ENCODE peak calls at places on chromosomes 3 and 15, in eight cellular contexts. Z is A549, C is heart left ventricle, W is tibial artery, A is upper lobe of right lung, G is PC-9, K is Panc1, L is right lobe of liver. V is an unnamed sample.

GRCh38 chr3:45593708-45594601 is 596 bp upstream of the LIMD1 start:
- DNase-seq in A (peak; percentile 90), C (peak; percentile 82), K (no peak), L (peak; percentile 85), W (peak; percentile 50), G (peak; percentile 51), Z (peak; percentile 56), V (peak; percentile 81)

GRCh38 chr15:71237456-71238188 is 122.4 kb downstream of the THSD4 start:
- DNase-seq in Z (peak; percentile 97), G (peak; percentile 77), W (no peak), K (peak; percentile 95), L (peak; percentile 65), C (peak; percentile 93), A (no peak), V (peak; percentile 83)

GRCh38 chr3:42025388-42026138 is 63.7 kb upstream of the ULK4 start:
- DNase-seq in W (peak; percentile 97), C (peak; percentile 96), Z (peak; percentile 54), K (no peak), L (peak; percentile 77), G (no peak), A (peak; percentile 85), V (peak; percentile 91)

GRCh38 chr3:133821767-133822638 is 16.4 kb downstream of the SRPRB start:
- DNase-seq in L (peak; percentile 73), C (peak; percentile 89), Z (no peak), W (peak; percentile 54), A (no peak), K (peak; percentile 91), G (no peak), V (peak; percentile 78)

GRCh38 chr15:70112018-70112395 is 14.3 kb upstream of the TLE3 start:
- DNase-seq in W (no peak), C (no peak), K (no peak), A (no peak), G (no peak), Z (no peak), L (no peak), V (no peak)

GRCh38 chr3:42601898-42602581 is 1.6 kb downstream of the NKTR start:
- DNase-seq in W (no peak), L (no peak), C (no peak), K (no peak), G (peak; percentile 55), A (no peak), Z (no peak), V (no peak)

GRCh38 chr3:88385090-88385489 is 235.3 kb downstream of the C3orf38 start:
- DNase-seq in W (no peak), C (no peak), Z (no peak), A (no peak), K (no peak), G (no peak), L (no peak), V (no peak)

GRCh38 chr3:67006460-67006859 is 8.4 kb downstream of the KBTBD8 start:
- DNase-seq in C (no peak), L (no peak), G (no peak), K (no peak), A (no peak), W (no peak), Z (no peak), V (no peak)

GRCh38 chr3:175606650-175607318 is 747.6 kb downstream of the NAALADL2 start:
- DNase-seq in G (no peak), C (no peak), A (no peak), W (no peak), K (no peak), Z (no peak), L (no peak), V (no peak)

GRCh38 chr3:42179110-42179725 is 86.8 kb downstream of the CCK start:
- DNase-seq in Z (peak; percentile 66), L (no peak), G (peak; percentile 94), K (peak; percentile 13), C (peak; percentile 50), W (peak; percentile 63), A (no peak), V (no peak)

GRCh38 chr15:46280753-46281521 is 646.1 kb downstream of the SQOR start:
- DNase-seq in A (no peak), K (no peak), Z (no peak), L (no peak), C (no peak), W (no peak), G (no peak), V (no peak)

GRCh38 chr3:174216948-174217718 is 642.0 kb upstream of the NAALADL2 start:
- DNase-seq in Z (no peak), K (no peak), L (no peak), G (no peak), A (no peak), C (no peak), W (no peak), V (no peak)

GRCh38 chr3:121648219-121648958 is 12.3 kb downstream of the HCLS1 start:
- DNase-seq in C (peak; percentile 57), G (no peak), A (no peak), K (no peak), L (no peak), W (no peak), Z (no peak), V (no peak)

GRCh38 chr15:75891895-75892294 is 11.8 kb upstream of the FBXO22 start:
- DNase-seq in Z (no peak), G (no peak), A (no peak), K (no peak), L (no peak), W (no peak), C (no peak), V (no peak)

GRCh38 chr3:77169844-77170243 is 129.9 kb downstream of the ROBO2 start:
- DNase-seq in L (no peak), C (no peak), A (no peak), W (no peak), G (no peak), K (no peak), Z (no peak), V (no peak)

GRCh38 chr3:17431004-17431403 is 311.4 kb downstream of the TBC1D5 start:
- DNase-seq in C (no peak), K (peak; percentile 7), L (no peak), W (no peak), G (no peak), Z (peak; percentile 20), A (no peak), V (no peak)

GRCh38 chr3:159726231-159726964 is 262.2 kb upstream of the IL12A start:
- DNase-seq in Z (no peak), K (no peak), W (no peak), L (no peak), G (peak; percentile 91), C (no peak), A (no peak), V (no peak)

GRCh38 chr3:125141596-125142417 is 70.7 kb downstream of the SLC12A8 start:
- DNase-seq in L (peak; percentile 73), K (no peak), Z (no peak), G (no peak), A (peak; percentile 85), C (peak; percentile 84), W (peak; percentile 56), V (peak; percentile 83)

GRCh38 chr3:40490916-40491315 is 14.0 kb downstream of the ZNF619 start:
- DNase-seq in Z (no peak), G (no peak), W (no peak), C (no peak), K (no peak), L (no peak), A (no peak), V (no peak)

GRCh38 chr3:61699622-61700021 is 138.3 kb downstream of the PTPRG start:
- DNase-seq in L (no peak), K (no peak), A (no peak), W (no peak), G (no peak), C (no peak), Z (no peak), V (no peak)

GRCh38 chr3:48684480-48685143 is 1.1 kb downstream of the NCKIPSD start:
- DNase-seq in L (no peak), G (no peak), Z (no peak), A (no peak), K (no peak), W (no peak), C (peak; percentile 67), V (peak; percentile 68)

GRCh38 chr3:114025451-114025850 is 30.9 kb downstream of the CCDC191 start:
- DNase-seq in Z (no peak), C (no peak), W (no peak), K (no peak), L (no peak), G (no peak), A (no peak), V (no peak)

GRCh38 chr3:32455609-32456428 is 46.8 kb downstream of the CMTM6 start:
- DNase-seq in G (no peak), Z (no peak), K (no peak), A (no peak), W (no peak), C (no peak), L (no peak), V (no peak)

GRCh38 chr3:180789774-180790173 is 110.5 kb upstream of the CCDC39 start:
- DNase-seq in G (no peak), C (no peak), K (no peak), A (no peak), L (no peak), W (no peak), Z (no peak), V (no peak)

GRCh38 chr15:64854041-64854440 is 12.3 kb downstream of the PLEKHO2 start:
- DNase-seq in K (no peak), W (no peak), L (no peak), A (no peak), Z (no peak), G (no peak), C (no peak), V (no peak)
- TF ChIP-seq CTCF in K (no peak), W (no peak), L (no peak), A (no peak), Z (no peak), G (no peak), C (no peak), V (no peak)

GRCh38 chr15:39193611-39194010 is 387.3 kb upstream of the THBS1 start:
- DNase-seq in Z (no peak), K (no peak), C (no peak), W (no peak), G (peak; percentile 38), L (no peak), A (no peak), V (no peak)
- H3K27ac ChIP-seq in Z (peak overlapping the region; percentile 81), K (no peak overlapping the region), C (no peak overlapping the region), W (no peak overlapping the region), G (no peak overlapping the region), L (no peak overlapping the region), A (no peak overlapping the region), V (no peak overlapping the region)

GRCh38 chr15:78073026-78073425 is 4.5 kb downstream of the TBC1D2B start:
- DNase-seq in G (no peak), K (no peak), Z (no peak), C (no peak), A (no peak), W (no peak), L (no peak), V (no peak)
- H3K4me1 ChIP-seq in G (peaks cover 18% of the 10 kb centered on the region), K (peaks cover 66% of the 10 kb centered on the region), Z (peaks cover 43% of the 10 kb centered on the region), C (peaks cover 77% of the 10 kb centered on the region), A (peaks cover 83% of the 10 kb centered on the region), W (peaks cover 80% of the 10 kb centered on the region), L (peaks cover 43% of the 10 kb centered on the region), V (peaks cover 83% of the 10 kb centered on the region)

DNA sequence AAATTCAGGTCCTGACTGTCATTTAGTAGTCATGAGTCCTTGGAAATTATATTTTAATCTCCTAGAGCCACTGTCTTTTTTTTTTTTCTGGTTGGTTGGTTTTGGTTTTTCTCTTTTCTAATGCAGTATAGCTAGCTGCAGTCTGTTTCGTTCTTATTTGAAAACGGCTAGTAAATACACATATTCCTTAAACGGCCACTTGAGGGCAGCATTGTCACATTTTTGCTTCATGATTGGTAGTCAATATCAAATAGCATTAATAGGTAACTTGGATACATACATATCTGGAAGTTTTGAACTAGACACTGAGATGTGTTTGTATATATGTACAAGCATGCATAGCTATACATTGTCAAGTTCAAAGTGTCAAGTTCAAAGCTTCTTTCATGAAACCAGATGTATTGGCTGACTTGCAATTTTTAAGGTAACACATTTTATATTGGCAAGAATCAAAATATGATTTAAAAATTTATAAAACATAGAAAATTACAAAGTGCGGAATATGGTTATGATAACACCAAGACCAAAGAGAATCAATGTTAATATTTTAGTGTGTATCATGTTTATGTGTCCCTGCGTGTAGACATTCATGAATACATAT is 22.5 kb downstream of the GABRA5 start:
- DNase-seq in G (no peak), K (peak; percentile 63), W (no peak), L (no peak), A (no peak), C (no peak), Z (peak; percentile 48), V (no peak)
- TF ChIP-seq CTCF in G (peak; percentile 81), K (peak; percentile 70), W (peak; percentile 62), L (peak; percentile 72), A (peak; percentile 69), C (peak; percentile 67), Z (peak; percentile 91), V (peak; percentile 74)